ENCODE peak calls at places on chromosomes 7 and 10, in seven cellular contexts. R is neuronal stem cell, T is A673, G is lung, F is astrocyte, J is foreskin keratinocyte, O is GM23338. K is an unnamed sample. For H3K4me1 and H3K27me3, the result is how much of the 10 kb centered on the place peaks cover.

GRCh38 chr7:6259257-6259656 is 13.2 kb downstream of the CYTH3 start:
- DNase-seq in G (no peak), O (no peak), J (no peak), T (no peak), R (no peak), F (no peak), K (no peak)

GRCh38 chr7:124761164-124761715 is 4.4 kb downstream of the GPR37 start:
- DNase-seq in G (no peak), T (no peak), O (no peak), J (no peak), F (no peak), R (no peak), K (no peak)

GRCh38 chr10:29648114-29648982 is 13.6 kb upstream of the SVIL start:
- DNase-seq in O (no peak), G (no peak), F (peak), J (no peak), R (no peak), T (no peak), K (no peak)

GRCh38 chr7:66643395-66643794 is 14.7 kb downstream of the KCTD7 start:
- DNase-seq in J (no peak), T (no peak), G (no peak), O (peak), R (no peak), F (no peak), K (no peak)

GRCh38 chr7:73304071-73304470 is 4.6 kb downstream of the NSUN5 start:
- DNase-seq in J (no peak), T (no peak), O (no peak), G (no peak), F (no peak), R (no peak), K (peak)

GRCh38 chr7:142880886-142881505 is 4.5 kb downstream of the TRPV6 start:
- DNase-seq in J (no peak), T (peak), G (no peak), O (peak), F (no peak), R (peak), K (no peak)

GRCh38 chr7:94250124-94250523 is 144.6 kb upstream of the COL1A2 start:
- DNase-seq in R (no peak), J (no peak), G (no peak), T (no peak), O (no peak), F (peak), K (no peak)

GRCh38 chr7:125775319-125775718 is 845.7 kb upstream of the POT1 start:
- DNase-seq in G (no peak), F (no peak), J (no peak), T (no peak), O (no peak), R (no peak), K (no peak)

GRCh38 chr10:49759787-49760551 is 2.2 kb downstream of the OGDHL start:
- DNase-seq in F (no peak), J (peak), O (peak), T (no peak), R (no peak), G (no peak), K (no peak)

DNA sequence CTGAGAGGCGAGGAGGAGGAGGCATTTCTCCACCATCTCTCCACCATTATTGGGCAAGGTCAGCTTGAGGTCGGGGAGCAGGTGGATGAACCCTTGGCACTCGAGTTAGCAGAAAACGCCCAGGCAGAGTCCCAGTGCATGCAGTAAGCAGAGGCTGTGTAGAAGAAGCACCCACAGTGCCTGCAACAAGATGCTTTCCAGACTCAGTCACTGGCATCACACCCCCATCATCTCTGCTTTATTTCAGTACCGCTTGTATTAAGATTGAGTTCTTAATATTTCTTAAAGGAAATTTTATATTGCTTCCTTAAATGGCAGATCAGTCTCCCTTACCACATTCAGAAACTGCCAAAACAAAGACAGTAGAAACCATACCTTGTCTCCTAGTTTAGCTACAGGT is 122.3 kb upstream of the PPIF start:
- DNase-seq in J (no peak), F (no peak), G (no peak), R (no peak), O (no peak), T (no peak), K (no peak)
- H3K4me1 ChIP-seq in J (under half), F (under half), G (under half), R (half or more), O (under half), T (under half), K (half or more)

DNA sequence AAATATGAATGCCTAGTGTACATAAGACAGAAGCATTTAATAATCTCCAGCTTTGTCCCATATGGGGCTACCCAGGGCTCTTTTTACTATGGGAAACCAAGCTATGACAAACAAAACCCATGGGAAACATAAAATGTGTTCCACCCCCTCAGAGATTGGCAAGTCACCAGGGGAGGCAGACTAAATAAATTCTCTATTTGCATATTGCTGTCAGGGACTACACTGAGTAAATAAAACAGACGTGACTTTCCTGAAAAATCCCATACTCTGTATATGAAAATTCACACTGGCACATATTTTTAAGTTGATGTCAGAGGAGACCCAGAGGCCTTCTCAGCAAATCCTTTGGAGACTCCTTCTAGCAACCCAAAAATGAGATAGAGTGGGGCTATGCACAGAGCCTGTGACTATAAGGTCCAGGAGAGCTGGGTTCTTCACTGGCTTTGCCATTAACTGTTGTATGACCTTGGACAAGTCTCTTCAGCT is 44.0 kb upstream of the HPSE2 start:
- DNase-seq in F (no peak), T (peak), O (no peak), J (peak), G (no peak), R (no peak), K (no peak)
- H3K27ac ChIP-seq in F (no peak), T (no peak), O (no peak), J (no peak), G (no peak), R (no peak), K (no peak)

DNA sequence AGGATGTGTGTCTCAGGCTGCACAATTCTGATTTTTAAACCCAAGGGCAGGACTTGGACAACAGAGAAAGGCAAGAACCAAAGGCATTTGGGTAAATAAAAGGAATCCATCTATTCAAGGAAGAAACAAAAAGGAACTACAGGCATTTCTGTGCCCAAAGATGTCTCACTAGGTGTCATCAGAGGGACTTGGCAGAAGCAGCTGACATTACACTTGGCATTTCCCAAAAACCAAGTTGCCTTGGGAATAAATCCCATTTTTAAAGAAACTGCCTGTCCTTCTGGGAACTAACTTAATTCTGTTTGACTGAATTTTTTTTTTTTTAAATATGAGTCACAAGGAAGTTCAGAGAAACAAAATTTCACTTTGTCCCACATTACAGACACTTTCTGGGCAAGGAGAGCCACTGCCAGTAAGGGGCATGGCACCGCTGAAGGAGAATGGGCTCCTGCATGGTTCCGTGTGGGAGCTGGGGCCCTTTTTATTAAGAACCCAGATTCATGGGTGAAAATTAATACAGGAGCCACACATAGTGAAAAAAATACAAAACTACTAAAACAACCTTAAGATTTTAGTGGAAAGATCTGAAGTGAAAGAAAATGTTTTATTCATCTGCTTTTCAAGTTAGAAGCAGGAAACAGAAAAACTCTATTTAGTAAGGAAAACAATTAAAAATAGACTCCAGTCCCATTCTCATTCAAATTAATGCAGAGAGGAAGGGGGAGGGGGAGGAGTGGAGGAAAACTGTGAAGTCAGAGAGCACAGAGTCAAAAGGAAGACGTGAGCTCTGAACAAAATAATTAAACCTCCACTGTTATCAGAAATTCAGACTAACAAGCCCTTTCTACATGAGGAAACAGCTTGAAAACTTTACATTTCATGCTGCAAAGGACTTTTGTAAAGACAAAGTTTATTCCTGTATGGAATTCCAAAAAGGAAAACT is 118.4 kb upstream of the PDLIM1 start:
- DNase-seq in T (peak), J (no peak), O (peak), G (no peak), R (no peak), F (no peak), K (peak)
- H3K27me3 ChIP-seq in T (under half), J (under half), O (under half), G (under half), R (under half), F (under half), K (under half)

GRCh38 chr10:79185067-79185774 is 116.5 kb downstream of the ZMIZ1 start:
- DNase-seq in R (no peak), J (no peak), O (peak), F (no peak), G (no peak), T (no peak), K (no peak)
- H3K4me1 ChIP-seq in R (half or more), J (under half), O (under half), F (half or more), G (under half), T (under half), K (half or more)